ENCODE peak calls at places on chromosome 6, in four cellular contexts. One of them, this sample, is unnamed.

GRCh38 chr6:431504-431903 is 40.0 kb downstream of the IRF4 start:
- DNase-seq in NB4: no peak
- DNase-seq in stimulated activated CD8-positive, alpha-beta memory T cell treated with anti-CD3 and anti-CD28 coated beads, Interleukin-15, amount 100 ng/mL, for 24 hours: no peak
- DNase-seq in stimulated activated CD4-positive, alpha-beta T cell treated with anti-CD3 and anti-CD28 coated beads, TNF-alpha, amount 100 ng/mL, for 1 hour: no peak
- DNase-seq in this sample: no peak

GRCh38 chr6:106279179-106279578 is 46.4 kb downstream of the ATG5 start:
- DNase-seq in stimulated activated CD8-positive, alpha-beta memory T cell treated with anti-CD3 and anti-CD28 coated beads, Interleukin-15, amount 100 ng/mL, for 24 hours: no peak
- DNase-seq in NB4: peak; percentile 12
- DNase-seq in stimulated activated CD4-positive, alpha-beta T cell treated with anti-CD3 and anti-CD28 coated beads, TNF-alpha, amount 100 ng/mL, for 1 hour: no peak
- DNase-seq in this sample: no peak

GRCh38 chr6:116561377-116562018 is 7.9 kb downstream of the CALHM4 start:
- DNase-seq in NB4: peak; percentile 76
- DNase-seq in stimulated activated CD8-positive, alpha-beta memory T cell treated with anti-CD3 and anti-CD28 coated beads, Interleukin-15, amount 100 ng/mL, for 24 hours: peak; percentile 23
- DNase-seq in stimulated activated CD4-positive, alpha-beta T cell treated with anti-CD3 and anti-CD28 coated beads, TNF-alpha, amount 100 ng/mL, for 1 hour: no peak
- DNase-seq in this sample: peak; percentile 80

GRCh38 chr6:77173472-77174074 is 289.7 kb downstream of the HTR1B start:
- DNase-seq in NB4: peak; percentile 8
- DNase-seq in stimulated activated CD4-positive, alpha-beta T cell treated with anti-CD3 and anti-CD28 coated beads, TNF-alpha, amount 100 ng/mL, for 1 hour: no peak
- DNase-seq in stimulated activated CD8-positive, alpha-beta memory T cell treated with anti-CD3 and anti-CD28 coated beads, Interleukin-15, amount 100 ng/mL, for 24 hours: no peak
- DNase-seq in this sample: no peak

GRCh38 chr6:167745660-167746376 is 80.9 kb upstream of the AFDN start:
- DNase-seq in NB4: no peak
- DNase-seq in stimulated activated CD8-positive, alpha-beta memory T cell treated with anti-CD3 and anti-CD28 coated beads, Interleukin-15, amount 100 ng/mL, for 24 hours: no peak
- DNase-seq in stimulated activated CD4-positive, alpha-beta T cell treated with anti-CD3 and anti-CD28 coated beads, TNF-alpha, amount 100 ng/mL, for 1 hour: no peak
- DNase-seq in this sample: no peak

GRCh38 chr6:17086469-17086868 is 15.4 kb upstream of the STMND1 start:
- DNase-seq in stimulated activated CD8-positive, alpha-beta memory T cell treated with anti-CD3 and anti-CD28 coated beads, Interleukin-15, amount 100 ng/mL, for 24 hours: no peak
- DNase-seq in NB4: peak; percentile 54
- DNase-seq in stimulated activated CD4-positive, alpha-beta T cell treated with anti-CD3 and anti-CD28 coated beads, TNF-alpha, amount 100 ng/mL, for 1 hour: no peak
- DNase-seq in this sample: peak; percentile 47

GRCh38 chr6:1037430-1037829 is 274.5 kb upstream of the FOXQ1 start:
- DNase-seq in stimulated activated CD4-positive, alpha-beta T cell treated with anti-CD3 and anti-CD28 coated beads, TNF-alpha, amount 100 ng/mL, for 1 hour: no peak
- DNase-seq in stimulated activated CD8-positive, alpha-beta memory T cell treated with anti-CD3 and anti-CD28 coated beads, Interleukin-15, amount 100 ng/mL, for 24 hours: no peak
- DNase-seq in NB4: no peak
- DNase-seq in this sample: no peak

GRCh38 chr6:136775081-136775480 is 17.2 kb downstream of the MAP3K5 start:
- DNase-seq in NB4: no peak
- DNase-seq in stimulated activated CD4-positive, alpha-beta T cell treated with anti-CD3 and anti-CD28 coated beads, TNF-alpha, amount 100 ng/mL, for 1 hour: no peak
- DNase-seq in stimulated activated CD8-positive, alpha-beta memory T cell treated with anti-CD3 and anti-CD28 coated beads, Interleukin-15, amount 100 ng/mL, for 24 hours: no peak
- DNase-seq in this sample: no peak

GRCh38 chr6:122609881-122610689 is at the start of gene PKIB:
- DNase-seq in stimulated activated CD4-positive, alpha-beta T cell treated with anti-CD3 and anti-CD28 coated beads, TNF-alpha, amount 100 ng/mL, for 1 hour: no peak
- DNase-seq in NB4: no peak
- DNase-seq in stimulated activated CD8-positive, alpha-beta memory T cell treated with anti-CD3 and anti-CD28 coated beads, Interleukin-15, amount 100 ng/mL, for 24 hours: peak; percentile 2
- DNase-seq in this sample: peak; percentile 53

GRCh38 chr6:141103246-141103645 is 1029.5 kb upstream of the GJE1 start:
- DNase-seq in stimulated activated CD8-positive, alpha-beta memory T cell treated with anti-CD3 and anti-CD28 coated beads, Interleukin-15, amount 100 ng/mL, for 24 hours: no peak
- DNase-seq in stimulated activated CD4-positive, alpha-beta T cell treated with anti-CD3 and anti-CD28 coated beads, TNF-alpha, amount 100 ng/mL, for 1 hour: no peak
- DNase-seq in NB4: no peak
- DNase-seq in this sample: no peak

GRCh38 chr6:27448456-27448855 is 24.4 kb downstream of the ZNF184 start:
- DNase-seq in stimulated activated CD8-positive, alpha-beta memory T cell treated with anti-CD3 and anti-CD28 coated beads, Interleukin-15, amount 100 ng/mL, for 24 hours: no peak
- DNase-seq in NB4: no peak
- DNase-seq in stimulated activated CD4-positive, alpha-beta T cell treated with anti-CD3 and anti-CD28 coated beads, TNF-alpha, amount 100 ng/mL, for 1 hour: no peak
- DNase-seq in this sample: no peak

GRCh38 chr6:118618676-118619377 is 32.6 kb downstream of the CEP85L start:
- DNase-seq in stimulated activated CD8-positive, alpha-beta memory T cell treated with anti-CD3 and anti-CD28 coated beads, Interleukin-15, amount 100 ng/mL, for 24 hours: peak; percentile 25
- DNase-seq in stimulated activated CD4-positive, alpha-beta T cell treated with anti-CD3 and anti-CD28 coated beads, TNF-alpha, amount 100 ng/mL, for 1 hour: peak; percentile 15
- DNase-seq in NB4: peak; percentile 62
- DNase-seq in this sample: peak; percentile 42

GRCh38 chr6:150560004-150560883 is 39.4 kb upstream of the PLEKHG1 start:
- DNase-seq in stimulated activated CD4-positive, alpha-beta T cell treated with anti-CD3 and anti-CD28 coated beads, TNF-alpha, amount 100 ng/mL, for 1 hour: no peak
- DNase-seq in stimulated activated CD8-positive, alpha-beta memory T cell treated with anti-CD3 and anti-CD28 coated beads, Interleukin-15, amount 100 ng/mL, for 24 hours: no peak
- DNase-seq in NB4: no peak
- DNase-seq in this sample: no peak

GRCh38 chr6:140560671-140561070 is 1186.2 kb upstream of the CITED2 start:
- DNase-seq in stimulated activated CD8-positive, alpha-beta memory T cell treated with anti-CD3 and anti-CD28 coated beads, Interleukin-15, amount 100 ng/mL, for 24 hours: no peak
- DNase-seq in NB4: no peak
- DNase-seq in stimulated activated CD4-positive, alpha-beta T cell treated with anti-CD3 and anti-CD28 coated beads, TNF-alpha, amount 100 ng/mL, for 1 hour: no peak
- DNase-seq in this sample: no peak

GRCh38 chr6:75693534-75693933 is 55.5 kb upstream of the MYO6 start:
- DNase-seq in NB4: peak; percentile 27
- DNase-seq in stimulated activated CD8-positive, alpha-beta memory T cell treated with anti-CD3 and anti-CD28 coated beads, Interleukin-15, amount 100 ng/mL, for 24 hours: no peak
- DNase-seq in stimulated activated CD4-positive, alpha-beta T cell treated with anti-CD3 and anti-CD28 coated beads, TNF-alpha, amount 100 ng/mL, for 1 hour: no peak
- DNase-seq in this sample: no peak

GRCh38 chr6:16756660-16757270 is 4.5 kb downstream of the ATXN1 start:
- DNase-seq in NB4: peak; percentile 52
- DNase-seq in stimulated activated CD4-positive, alpha-beta T cell treated with anti-CD3 and anti-CD28 coated beads, TNF-alpha, amount 100 ng/mL, for 1 hour: no peak
- DNase-seq in stimulated activated CD8-positive, alpha-beta memory T cell treated with anti-CD3 and anti-CD28 coated beads, Interleukin-15, amount 100 ng/mL, for 24 hours: no peak
- DNase-seq in this sample: no peak

GRCh38 chr6:30885481-30885998 is 1.2 kb downstream of the DDR1 start:
- DNase-seq in stimulated activated CD8-positive, alpha-beta memory T cell treated with anti-CD3 and anti-CD28 coated beads, Interleukin-15, amount 100 ng/mL, for 24 hours: no peak
- DNase-seq in NB4: no peak
- DNase-seq in stimulated activated CD4-positive, alpha-beta T cell treated with anti-CD3 and anti-CD28 coated beads, TNF-alpha, amount 100 ng/mL, for 1 hour: no peak
- DNase-seq in this sample: no peak

GRCh38 chr6:125287718-125288117 is 14.0 kb downstream of the HDDC2 start:
- DNase-seq in NB4: no peak
- DNase-seq in stimulated activated CD8-positive, alpha-beta memory T cell treated with anti-CD3 and anti-CD28 coated beads, Interleukin-15, amount 100 ng/mL, for 24 hours: no peak
- DNase-seq in stimulated activated CD4-positive, alpha-beta T cell treated with anti-CD3 and anti-CD28 coated beads, TNF-alpha, amount 100 ng/mL, for 1 hour: no peak
- DNase-seq in this sample: no peak

GRCh38 chr6:137967689-137968467 is 100.8 kb downstream of the TNFAIP3 start:
- DNase-seq in stimulated activated CD4-positive, alpha-beta T cell treated with anti-CD3 and anti-CD28 coated beads, TNF-alpha, amount 100 ng/mL, for 1 hour: no peak
- DNase-seq in stimulated activated CD8-positive, alpha-beta memory T cell treated with anti-CD3 and anti-CD28 coated beads, Interleukin-15, amount 100 ng/mL, for 24 hours: no peak
- DNase-seq in NB4: peak; percentile 90
- DNase-seq in this sample: no peak

GRCh38 chr6:137728386-137729349 is 138.4 kb upstream of the TNFAIP3 start:
- DNase-seq in stimulated activated CD8-positive, alpha-beta memory T cell treated with anti-CD3 and anti-CD28 coated beads, Interleukin-15, amount 100 ng/mL, for 24 hours: no peak
- DNase-seq in NB4: no peak
- DNase-seq in stimulated activated CD4-positive, alpha-beta T cell treated with anti-CD3 and anti-CD28 coated beads, TNF-alpha, amount 100 ng/mL, for 1 hour: no peak
- DNase-seq in this sample: peak; percentile 43

GRCh38 chr6:155967326-155967725 is 511.7 kb upstream of the NOX3 start:
- DNase-seq in stimulated activated CD4-positive, alpha-beta T cell treated with anti-CD3 and anti-CD28 coated beads, TNF-alpha, amount 100 ng/mL, for 1 hour: no peak
- DNase-seq in NB4: no peak
- DNase-seq in stimulated activated CD8-positive, alpha-beta memory T cell treated with anti-CD3 and anti-CD28 coated beads, Interleukin-15, amount 100 ng/mL, for 24 hours: no peak
- DNase-seq in this sample: no peak

GRCh38 chr6:3124667-3125066 is 6.2 kb downstream of the BPHL start:
- DNase-seq in stimulated activated CD8-positive, alpha-beta memory T cell treated with anti-CD3 and anti-CD28 coated beads, Interleukin-15, amount 100 ng/mL, for 24 hours: no peak
- DNase-seq in stimulated activated CD4-positive, alpha-beta T cell treated with anti-CD3 and anti-CD28 coated beads, TNF-alpha, amount 100 ng/mL, for 1 hour: no peak
- DNase-seq in NB4: no peak
- DNase-seq in this sample: no peak

GRCh38 chr6:125658759-125659431 is 90.5 kb upstream of the HEY2 start:
- DNase-seq in stimulated activated CD8-positive, alpha-beta memory T cell treated with anti-CD3 and anti-CD28 coated beads, Interleukin-15, amount 100 ng/mL, for 24 hours: no peak
- DNase-seq in stimulated activated CD4-positive, alpha-beta T cell treated with anti-CD3 and anti-CD28 coated beads, TNF-alpha, amount 100 ng/mL, for 1 hour: no peak
- DNase-seq in NB4: no peak
- DNase-seq in this sample: no peak

GRCh38 chr6:15481892-15482291 is 180.9 kb downstream of the DTNBP1 start:
- DNase-seq in stimulated activated CD4-positive, alpha-beta T cell treated with anti-CD3 and anti-CD28 coated beads, TNF-alpha, amount 100 ng/mL, for 1 hour: no peak
- DNase-seq in NB4: no peak
- DNase-seq in stimulated activated CD8-positive, alpha-beta memory T cell treated with anti-CD3 and anti-CD28 coated beads, Interleukin-15, amount 100 ng/mL, for 24 hours: no peak
- DNase-seq in this sample: no peak

GRCh38 chr6:4225207-4225872 is 90.0 kb upstream of the ECI2 start:
- DNase-seq in stimulated activated CD4-positive, alpha-beta T cell treated with anti-CD3 and anti-CD28 coated beads, TNF-alpha, amount 100 ng/mL, for 1 hour: no peak
- DNase-seq in stimulated activated CD8-positive, alpha-beta memory T cell treated with anti-CD3 and anti-CD28 coated beads, Interleukin-15, amount 100 ng/mL, for 24 hours: no peak
- DNase-seq in NB4: peak; percentile 11
- DNase-seq in this sample: peak; percentile 8

GRCh38 chr6:20916081-20916480 is 381.8 kb downstream of the CDKAL1 start:
- DNase-seq in stimulated activated CD4-positive, alpha-beta T cell treated with anti-CD3 and anti-CD28 coated beads, TNF-alpha, amount 100 ng/mL, for 1 hour: no peak
- DNase-seq in stimulated activated CD8-positive, alpha-beta memory T cell treated with anti-CD3 and anti-CD28 coated beads, Interleukin-15, amount 100 ng/mL, for 24 hours: no peak
- DNase-seq in NB4: no peak
- DNase-seq in this sample: no peak

GRCh38 chr6:42629845-42630244 is 66.0 kb downstream of the UBR2 start:
- DNase-seq in stimulated activated CD4-positive, alpha-beta T cell treated with anti-CD3 and anti-CD28 coated beads, TNF-alpha, amount 100 ng/mL, for 1 hour: no peak
- DNase-seq in stimulated activated CD8-positive, alpha-beta memory T cell treated with anti-CD3 and anti-CD28 coated beads, Interleukin-15, amount 100 ng/mL, for 24 hours: no peak
- DNase-seq in NB4: peak; percentile 64
- DNase-seq in this sample: no peak

GRCh38 chr6:17042422-17043147 is 59.3 kb upstream of the STMND1 start:
- DNase-seq in NB4: no peak
- DNase-seq in stimulated activated CD8-positive, alpha-beta memory T cell treated with anti-CD3 and anti-CD28 coated beads, Interleukin-15, amount 100 ng/mL, for 24 hours: no peak
- DNase-seq in stimulated activated CD4-positive, alpha-beta T cell treated with anti-CD3 and anti-CD28 coated beads, TNF-alpha, amount 100 ng/mL, for 1 hour: no peak
- DNase-seq in this sample: peak; percentile 56

GRCh38 chr6:106300020-106300772 is 25.4 kb downstream of the ATG5 start:
- DNase-seq in stimulated activated CD4-positive, alpha-beta T cell treated with anti-CD3 and anti-CD28 coated beads, TNF-alpha, amount 100 ng/mL, for 1 hour: no peak
- DNase-seq in stimulated activated CD8-positive, alpha-beta memory T cell treated with anti-CD3 and anti-CD28 coated beads, Interleukin-15, amount 100 ng/mL, for 24 hours: no peak
- DNase-seq in NB4: no peak
- DNase-seq in this sample: no peak

GRCh38 chr6:28838289-28838633 is 85.5 kb downstream of the TRIM27 start:
- DNase-seq in stimulated activated CD4-positive, alpha-beta T cell treated with anti-CD3 and anti-CD28 coated beads, TNF-alpha, amount 100 ng/mL, for 1 hour: peak; percentile 52
- DNase-seq in NB4: peak; percentile 75
- DNase-seq in stimulated activated CD8-positive, alpha-beta memory T cell treated with anti-CD3 and anti-CD28 coated beads, Interleukin-15, amount 100 ng/mL, for 24 hours: peak; percentile 47
- DNase-seq in this sample: peak; percentile 68

GRCh38 chr6:133062077-133062476 is 179.1 kb upstream of the EYA4 start:
- DNase-seq in NB4: no peak
- DNase-seq in stimulated activated CD8-positive, alpha-beta memory T cell treated with anti-CD3 and anti-CD28 coated beads, Interleukin-15, amount 100 ng/mL, for 24 hours: no peak
- DNase-seq in stimulated activated CD4-positive, alpha-beta T cell treated with anti-CD3 and anti-CD28 coated beads, TNF-alpha, amount 100 ng/mL, for 1 hour: no peak
- DNase-seq in this sample: no peak

GRCh38 chr6:105592329-105592728 is 189.4 kb upstream of the PREP start:
- DNase-seq in stimulated activated CD4-positive, alpha-beta T cell treated with anti-CD3 and anti-CD28 coated beads, TNF-alpha, amount 100 ng/mL, for 1 hour: no peak
- DNase-seq in NB4: no peak
- DNase-seq in stimulated activated CD8-positive, alpha-beta memory T cell treated with anti-CD3 and anti-CD28 coated beads, Interleukin-15, amount 100 ng/mL, for 24 hours: no peak
- DNase-seq in this sample: no peak

GRCh38 chr6:157763129-157763893 is 59.7 kb upstream of the SNX9 start:
- DNase-seq in stimulated activated CD4-positive, alpha-beta T cell treated with anti-CD3 and anti-CD28 coated beads, TNF-alpha, amount 100 ng/mL, for 1 hour: no peak
- DNase-seq in stimulated activated CD8-positive, alpha-beta memory T cell treated with anti-CD3 and anti-CD28 coated beads, Interleukin-15, amount 100 ng/mL, for 24 hours: no peak
- DNase-seq in NB4: no peak
- DNase-seq in this sample: no peak

GRCh38 chr6:93784794-93785757 is 365.7 kb upstream of the EPHA7 start:
- DNase-seq in stimulated activated CD4-positive, alpha-beta T cell treated with anti-CD3 and anti-CD28 coated beads, TNF-alpha, amount 100 ng/mL, for 1 hour: no peak
- DNase-seq in NB4: no peak
- DNase-seq in stimulated activated CD8-positive, alpha-beta memory T cell treated with anti-CD3 and anti-CD28 coated beads, Interleukin-15, amount 100 ng/mL, for 24 hours: no peak
- DNase-seq in this sample: peak; percentile 22

GRCh38 chr6:46932941-46933340 is 11.2 kb upstream of the ADGRF5 start:
- DNase-seq in NB4: no peak
- DNase-seq in stimulated activated CD4-positive, alpha-beta T cell treated with anti-CD3 and anti-CD28 coated beads, TNF-alpha, amount 100 ng/mL, for 1 hour: no peak
- DNase-seq in stimulated activated CD8-positive, alpha-beta memory T cell treated with anti-CD3 and anti-CD28 coated beads, Interleukin-15, amount 100 ng/mL, for 24 hours: no peak
- DNase-seq in this sample: no peak

GRCh38 chr6:126696921-126697693 is 357.2 kb downstream of the CENPW start:
- DNase-seq in stimulated activated CD4-positive, alpha-beta T cell treated with anti-CD3 and anti-CD28 coated beads, TNF-alpha, amount 100 ng/mL, for 1 hour: no peak
- DNase-seq in NB4: no peak
- DNase-seq in stimulated activated CD8-positive, alpha-beta memory T cell treated with anti-CD3 and anti-CD28 coated beads, Interleukin-15, amount 100 ng/mL, for 24 hours: no peak
- DNase-seq in this sample: no peak

GRCh38 chr6:18302561-18303439 is 38.5 kb upstream of the DEK start:
- DNase-seq in NB4: peak; percentile 32
- DNase-seq in stimulated activated CD8-positive, alpha-beta memory T cell treated with anti-CD3 and anti-CD28 coated beads, Interleukin-15, amount 100 ng/mL, for 24 hours: no peak
- DNase-seq in stimulated activated CD4-positive, alpha-beta T cell treated with anti-CD3 and anti-CD28 coated beads, TNF-alpha, amount 100 ng/mL, for 1 hour: no peak
- DNase-seq in this sample: no peak

This sample was measured in HAP-1.